ENCODE peak calls at places on chromosomes 3 and 15, in five cellular contexts. One of them, this sample, is unnamed.

GRCh38 chr15:95017950-95018349 is 786.6 kb downstream of the MCTP2 start:
- DNase-seq in substantia nigra: no peak
- DNase-seq in transverse colon: peak; percentile 16
- DNase-seq in CD8-positive, alpha-beta memory T cell: no peak
- DNase-seq in neuronal stem cell: no peak
- DNase-seq in this sample: no peak

GRCh38 chr3:155386817-155387403 is 93.4 kb upstream of the STRIT1 start:
- DNase-seq in substantia nigra: no peak
- DNase-seq in transverse colon: no peak
- DNase-seq in CD8-positive, alpha-beta memory T cell: no peak
- DNase-seq in neuronal stem cell: no peak
- DNase-seq in this sample: no peak

GRCh38 chr3:146117406-146118285 is 43.3 kb downstream of the PLOD2 start:
- DNase-seq in substantia nigra: no peak
- DNase-seq in transverse colon: no peak
- DNase-seq in CD8-positive, alpha-beta memory T cell: no peak
- DNase-seq in neuronal stem cell: no peak
- DNase-seq in this sample: no peak

GRCh38 chr3:27165348-27165747 is 203.8 kb downstream of the NEK10 start:
- DNase-seq in substantia nigra: no peak
- DNase-seq in transverse colon: no peak
- DNase-seq in CD8-positive, alpha-beta memory T cell: no peak
- DNase-seq in neuronal stem cell: no peak
- DNase-seq in this sample: no peak

GRCh38 chr15:90868261-90868689 is at the start of gene FURIN:
- DNase-seq in substantia nigra: no peak
- DNase-seq in transverse colon: peak; percentile 70
- DNase-seq in CD8-positive, alpha-beta memory T cell: no peak
- DNase-seq in neuronal stem cell: no peak
- DNase-seq in this sample: no peak

GRCh38 chr15:25178835-25179672 is 224.3 kb downstream of the SNRPN start:
- DNase-seq in substantia nigra: no peak
- DNase-seq in transverse colon: peak; percentile 3
- DNase-seq in CD8-positive, alpha-beta memory T cell: no peak
- DNase-seq in neuronal stem cell: no peak
- DNase-seq in this sample: peak; percentile 48

GRCh38 chr3:88936837-88937236 is 170.6 kb upstream of the EPHA3 start:
- DNase-seq in substantia nigra: no peak
- DNase-seq in transverse colon: no peak
- DNase-seq in CD8-positive, alpha-beta memory T cell: no peak
- DNase-seq in neuronal stem cell: no peak
- DNase-seq in this sample: no peak

GRCh38 chr3:16386536-16386935 is 121.5 kb downstream of the OXNAD1 start:
- DNase-seq in substantia nigra: no peak
- DNase-seq in transverse colon: no peak
- DNase-seq in CD8-positive, alpha-beta memory T cell: no peak
- DNase-seq in neuronal stem cell: no peak
- DNase-seq in this sample: no peak

GRCh38 chr15:31102374-31103342 is 1.1 kb upstream of the TRPM1 start:
- DNase-seq in substantia nigra: no peak
- DNase-seq in transverse colon: no peak
- DNase-seq in CD8-positive, alpha-beta memory T cell: no peak
- DNase-seq in neuronal stem cell: no peak
- DNase-seq in this sample: no peak

GRCh38 chr3:48038971-48039481 is 22.8 kb upstream of the MAP4 start:
- DNase-seq in substantia nigra: no peak
- DNase-seq in transverse colon: no peak
- DNase-seq in CD8-positive, alpha-beta memory T cell: no peak
- DNase-seq in neuronal stem cell: no peak
- DNase-seq in this sample: no peak

GRCh38 chr15:38062679-38063078 is 128.2 kb downstream of the TMCO5A start:
- DNase-seq in substantia nigra: no peak
- DNase-seq in transverse colon: no peak
- DNase-seq in CD8-positive, alpha-beta memory T cell: no peak
- DNase-seq in neuronal stem cell: no peak
- DNase-seq in this sample: no peak

GRCh38 chr3:125443923-125444322 is 68.8 kb upstream of the ZNF148 start:
- DNase-seq in substantia nigra: no peak
- DNase-seq in transverse colon: no peak
- DNase-seq in CD8-positive, alpha-beta memory T cell: no peak
- DNase-seq in neuronal stem cell: no peak
- DNase-seq in this sample: no peak
- H3K27ac ChIP-seq in substantia nigra: no peak overlapping the region
- H3K27ac ChIP-seq in transverse colon: no peak overlapping the region
- H3K27ac ChIP-seq in CD8-positive, alpha-beta memory T cell: no peak overlapping the region
- H3K27ac ChIP-seq in neuronal stem cell: no peak overlapping the region
- H3K27ac ChIP-seq in this sample: no peak overlapping the region

DNA sequence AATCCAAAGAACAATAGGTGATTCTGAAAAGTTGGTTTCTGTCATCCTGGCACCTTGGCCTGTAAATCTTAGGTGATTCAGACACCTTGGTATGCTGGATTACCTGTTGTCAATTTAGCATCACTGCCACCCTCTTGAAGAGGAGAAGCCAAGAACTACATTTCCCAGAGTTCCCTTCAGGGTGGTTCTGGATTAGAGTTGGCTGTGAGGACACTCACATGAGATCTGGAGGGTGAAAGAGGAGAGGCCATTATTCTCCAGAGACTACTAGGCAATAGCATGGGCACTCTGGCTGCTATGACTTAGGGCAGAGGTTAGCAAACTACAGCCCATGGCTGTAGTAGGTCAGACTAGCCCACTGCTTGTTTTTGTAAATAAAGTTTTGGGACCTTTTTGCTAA is 41.7 kb upstream of the CORO2B start:
- DNase-seq in substantia nigra: no peak
- DNase-seq in transverse colon: no peak
- DNase-seq in CD8-positive, alpha-beta memory T cell: no peak
- DNase-seq in neuronal stem cell: no peak
- DNase-seq in this sample: no peak
- H3K27ac ChIP-seq in substantia nigra: no peak overlapping the region
- H3K27ac ChIP-seq in transverse colon: no peak overlapping the region
- H3K27ac ChIP-seq in CD8-positive, alpha-beta memory T cell: no peak overlapping the region
- H3K27ac ChIP-seq in neuronal stem cell: no peak overlapping the region
- H3K27ac ChIP-seq in this sample: no peak overlapping the region

GRCh38 chr15:91930092-91930491 is 76.6 kb downstream of the SLCO3A1 start:
- DNase-seq in substantia nigra: no peak
- DNase-seq in transverse colon: no peak
- DNase-seq in CD8-positive, alpha-beta memory T cell: no peak
- DNase-seq in neuronal stem cell: no peak
- DNase-seq in this sample: no peak
- H3K27ac ChIP-seq in substantia nigra: no peak overlapping the region
- H3K27ac ChIP-seq in transverse colon: no peak overlapping the region
- H3K27ac ChIP-seq in CD8-positive, alpha-beta memory T cell: no peak overlapping the region
- H3K27ac ChIP-seq in neuronal stem cell: no peak overlapping the region
- H3K27ac ChIP-seq in this sample: peak overlapping the region; percentile 24

GRCh38 chr3:179743913-179744312 is 91.1 kb downstream of the USP13 start:
- DNase-seq in substantia nigra: no peak
- DNase-seq in transverse colon: no peak
- DNase-seq in CD8-positive, alpha-beta memory T cell: no peak
- DNase-seq in neuronal stem cell: no peak
- DNase-seq in this sample: no peak
- H3K27ac ChIP-seq in substantia nigra: no peak overlapping the region
- H3K27ac ChIP-seq in transverse colon: no peak overlapping the region
- H3K27ac ChIP-seq in CD8-positive, alpha-beta memory T cell: no peak overlapping the region
- H3K27ac ChIP-seq in neuronal stem cell: no peak overlapping the region
- H3K27ac ChIP-seq in this sample: no peak overlapping the region

GRCh38 chr15:66879511-66879910 is 177.5 kb downstream of the SMAD6 start:
- DNase-seq in substantia nigra: no peak
- DNase-seq in transverse colon: no peak
- DNase-seq in CD8-positive, alpha-beta memory T cell: no peak
- DNase-seq in neuronal stem cell: no peak
- DNase-seq in this sample: no peak
- H3K27ac ChIP-seq in substantia nigra: no peak overlapping the region
- H3K27ac ChIP-seq in transverse colon: no peak overlapping the region
- H3K27ac ChIP-seq in CD8-positive, alpha-beta memory T cell: no peak overlapping the region
- H3K27ac ChIP-seq in neuronal stem cell: no peak overlapping the region
- H3K27ac ChIP-seq in this sample: no peak overlapping the region

GRCh38 chr15:35288580-35288979 is 203.5 kb upstream of the NANOGP8 start:
- DNase-seq in substantia nigra: no peak
- DNase-seq in transverse colon: no peak
- DNase-seq in CD8-positive, alpha-beta memory T cell: no peak
- DNase-seq in neuronal stem cell: no peak
- DNase-seq in this sample: no peak

GRCh38 chr15:35290301-35290721 is 205.2 kb upstream of the NANOGP8 start:
- DNase-seq in substantia nigra: no peak
- DNase-seq in transverse colon: peak; percentile 19
- DNase-seq in CD8-positive, alpha-beta memory T cell: no peak
- DNase-seq in neuronal stem cell: no peak
- DNase-seq in this sample: no peak

GRCh38 chr15:35282965-35283496 is 197.9 kb upstream of the NANOGP8 start:
- DNase-seq in substantia nigra: no peak
- DNase-seq in transverse colon: no peak
- DNase-seq in CD8-positive, alpha-beta memory T cell: no peak
- DNase-seq in neuronal stem cell: no peak
- DNase-seq in this sample: no peak

GRCh38 chr15:35289029-35289617 is 204.0 kb upstream of the NANOGP8 start:
- DNase-seq in substantia nigra: no peak
- DNase-seq in transverse colon: no peak
- DNase-seq in CD8-positive, alpha-beta memory T cell: no peak
- DNase-seq in neuronal stem cell: peak; percentile 35
- DNase-seq in this sample: no peak

GRCh38 chr15:35286721-35287120 is 201.6 kb upstream of the NANOGP8 start:
- DNase-seq in substantia nigra: no peak
- DNase-seq in transverse colon: no peak
- DNase-seq in CD8-positive, alpha-beta memory T cell: no peak
- DNase-seq in neuronal stem cell: no peak
- DNase-seq in this sample: no peak
- H3K27ac ChIP-seq in substantia nigra: no peak overlapping the region
- H3K27ac ChIP-seq in transverse colon: no peak overlapping the region
- H3K27ac ChIP-seq in CD8-positive, alpha-beta memory T cell: no peak overlapping the region
- H3K27ac ChIP-seq in neuronal stem cell: no peak overlapping the region
- H3K27ac ChIP-seq in this sample: no peak overlapping the region

GRCh38 chr3:66412176-66412887 is 88.5 kb downstream of the LRIG1 start:
- DNase-seq in substantia nigra: no peak
- DNase-seq in transverse colon: no peak
- DNase-seq in CD8-positive, alpha-beta memory T cell: no peak
- DNase-seq in neuronal stem cell: no peak
- DNase-seq in this sample: no peak

GRCh38 chr3:66410371-66410770 is 90.5 kb downstream of the LRIG1 start:
- DNase-seq in substantia nigra: no peak
- DNase-seq in transverse colon: no peak
- DNase-seq in CD8-positive, alpha-beta memory T cell: no peak
- DNase-seq in neuronal stem cell: no peak
- DNase-seq in this sample: no peak

GRCh38 chr3:66409771-66410355 is 91.0 kb downstream of the LRIG1 start:
- DNase-seq in substantia nigra: no peak
- DNase-seq in transverse colon: no peak
- DNase-seq in CD8-positive, alpha-beta memory T cell: no peak
- DNase-seq in neuronal stem cell: no peak
- DNase-seq in this sample: no peak

GRCh38 chr3:66411436-66411835 is 89.4 kb downstream of the LRIG1 start:
- DNase-seq in substantia nigra: no peak
- DNase-seq in transverse colon: no peak
- DNase-seq in CD8-positive, alpha-beta memory T cell: no peak
- DNase-seq in neuronal stem cell: no peak
- DNase-seq in this sample: no peak

DNA sequence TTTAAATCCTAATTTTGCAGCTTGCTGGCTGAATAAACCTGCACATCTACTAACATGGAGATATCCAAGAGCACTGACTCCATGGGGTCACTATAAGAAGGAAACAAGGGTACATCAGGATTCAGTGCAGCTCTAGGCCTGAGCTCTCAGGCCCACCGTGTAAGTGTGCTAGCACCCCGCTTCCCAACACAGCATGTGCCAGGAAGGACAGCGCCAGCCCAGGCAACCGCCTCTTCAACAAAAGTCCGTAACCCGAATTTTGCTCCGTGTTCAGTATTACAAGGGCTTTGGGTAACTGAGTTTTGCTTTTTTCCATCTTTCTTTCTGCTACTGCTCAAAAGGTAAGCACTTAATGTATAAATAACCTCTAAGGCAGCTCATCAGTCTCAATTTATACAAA is 89.8 kb downstream of the LRIG1 start:
- DNase-seq in substantia nigra: no peak
- DNase-seq in transverse colon: no peak
- DNase-seq in CD8-positive, alpha-beta memory T cell: no peak
- DNase-seq in neuronal stem cell: no peak
- DNase-seq in this sample: no peak
- H3K27ac ChIP-seq in substantia nigra: no peak overlapping the region
- H3K27ac ChIP-seq in transverse colon: peak overlapping the region; percentile 76
- H3K27ac ChIP-seq in CD8-positive, alpha-beta memory T cell: no peak overlapping the region
- H3K27ac ChIP-seq in neuronal stem cell: no peak overlapping the region
- H3K27ac ChIP-seq in this sample: no peak overlapping the region